ENCODE peak calls at places on chromosomes 1 and 21, in six cellular contexts. K, A, D, P, R and V are unnamed samples.

GRCh38 chr1:98306517-98307089 is 354.9 kb upstream of the SNX7 start:
- DNase-seq in K (no peak), A (no peak), D (no peak), P (no peak), R (no peak), V (no peak)

GRCh38 chr21:35563885-35564451 is 496.4 kb downstream of the SETD4 start:
- DNase-seq in K (peak; percentile 96), A (peak; percentile 98), D (no peak), P (no peak), R (no peak), V (peak; percentile 96)

GRCh38 chr21:17451364-17451869 is 61.4 kb upstream of the CXADR start:
- DNase-seq in K (peak; percentile 83), A (peak; percentile 89), D (no peak), P (no peak), R (no peak), V (peak; percentile 80)

GRCh38 chr1:203995228-203995627 is 77.7 kb upstream of the SOX13 start:
- DNase-seq in K (peak; percentile 69), A (no peak), D (no peak), P (no peak), R (no peak), V (no peak)

GRCh38 chr1:21913763-21914162 is 23.3 kb downstream of the HSPG2 start:
- DNase-seq in K (no peak), A (no peak), D (no peak), P (no peak), R (no peak), V (no peak)

GRCh38 chr1:24993871-24994270 is 63.8 kb upstream of the RUNX3 start:
- DNase-seq in K (no peak), A (no peak), D (no peak), P (no peak), R (no peak), V (no peak)

GRCh38 chr1:77900687-77901293 is 12.4 kb downstream of the NEXN start:
- DNase-seq in K (peak; percentile 77), A (peak; percentile 75), D (no peak), P (peak; percentile 61), R (no peak), V (peak; percentile 87)

GRCh38 chr1:19695772-19696171 is 31.1 kb downstream of the HTR6 start:
- DNase-seq in K (no peak), A (no peak), D (no peak), P (no peak), R (no peak), V (no peak)

GRCh38 chr1:200038987-200039848 is 11.7 kb downstream of the NR5A2 start:
- DNase-seq in K (no peak), A (no peak), D (peak; percentile 81), P (peak; percentile 31), R (no peak), V (no peak)

GRCh38 chr1:221868894-221869293 is 127.0 kb upstream of the DUSP10 start:
- DNase-seq in K (peak; percentile 70), A (peak; percentile 83), D (no peak), P (no peak), R (no peak), V (peak; percentile 75)

GRCh38 chr1:206114692-206115430 is 2.3 kb downstream of the AVPR1B start:
- DNase-seq in K (peak; percentile 12), A (no peak), D (no peak), P (no peak), R (no peak), V (no peak)

GRCh38 chr1:45569962-45570581 is 13.8 kb upstream of the NASP start:
- DNase-seq in K (peak; percentile 87), A (peak; percentile 80), D (peak; percentile 70), P (peak; percentile 77), R (no peak), V (peak; percentile 89)

GRCh38 chr1:111958911-111959310 is 30.6 kb downstream of the KCND3 start:
- DNase-seq in K (no peak), A (no peak), D (no peak), P (no peak), R (no peak), V (no peak)

GRCh38 chr21:46022551-46023107 is 41.1 kb downstream of the COL6A1 start:
- DNase-seq in K (no peak), A (no peak), D (no peak), P (no peak), R (no peak), V (no peak)

GRCh38 chr1:201430790-201431189 is 9.3 kb upstream of the TNNI1 start:
- DNase-seq in K (no peak), A (no peak), D (no peak), P (no peak), R (no peak), V (no peak)

GRCh38 chr1:172322219-172323061 is 98.0 kb upstream of the C1orf105 start:
- DNase-seq in K (peak; percentile 93), A (peak; percentile 88), D (no peak), P (no peak), R (peak; percentile 62), V (peak; percentile 95)

GRCh38 chr1:170620164-170620563 is 43.8 kb upstream of the PRRX1 start:
- DNase-seq in K (peak; percentile 40), A (no peak), D (no peak), P (no peak), R (no peak), V (no peak)

GRCh38 chr1:204447736-204448135 is 36.1 kb upstream of the PPP1R15B start:
- DNase-seq in K (no peak), A (no peak), D (no peak), P (no peak), R (no peak), V (no peak)

GRCh38 chr1:209774592-209774991 is 9.8 kb downstream of the C1orf74 start:
- DNase-seq in K (no peak), A (no peak), D (no peak), P (peak; percentile 44), R (no peak), V (no peak)

GRCh38 chr1:9126511-9126910 is 2.4 kb downstream of the GPR157 start:
- DNase-seq in K (no peak), A (no peak), D (no peak), P (no peak), R (no peak), V (no peak)

GRCh38 chr1:59432531-59433439 is 135.9 kb downstream of the FGGY start:
- DNase-seq in K (no peak), A (no peak), D (no peak), P (no peak), R (peak; percentile 80), V (no peak)

GRCh38 chr1:223700388-223700918 is 11.9 kb upstream of the CAPN2 start:
- DNase-seq in K (peak; percentile 60), A (peak; percentile 48), D (no peak), P (no peak), R (no peak), V (peak; percentile 68)

GRCh38 chr1:168485048-168485447 is 58.7 kb downstream of the XCL2 start:
- DNase-seq in K (peak; percentile 78), A (no peak), D (no peak), P (no peak), R (no peak), V (peak; percentile 43)

GRCh38 chr1:36821386-36821785 is 212.9 kb downstream of the GRIK3 start:
- DNase-seq in K (no peak), A (no peak), D (peak; percentile 26), P (no peak), R (no peak), V (no peak)

GRCh38 chr1:211613108-211613947 is 34.4 kb upstream of the SLC30A1 start:
- DNase-seq in K (peak; percentile 96), A (peak; percentile 96), D (peak; percentile 71), P (no peak), R (peak; percentile 43), V (peak; percentile 96)

GRCh38 chr21:25568230-25568629 is 39.1 kb downstream of the MRPL39 start:
- DNase-seq in K (peak; percentile 83), A (peak; percentile 82), D (no peak), P (no peak), R (no peak), V (peak; percentile 86)

DNA sequence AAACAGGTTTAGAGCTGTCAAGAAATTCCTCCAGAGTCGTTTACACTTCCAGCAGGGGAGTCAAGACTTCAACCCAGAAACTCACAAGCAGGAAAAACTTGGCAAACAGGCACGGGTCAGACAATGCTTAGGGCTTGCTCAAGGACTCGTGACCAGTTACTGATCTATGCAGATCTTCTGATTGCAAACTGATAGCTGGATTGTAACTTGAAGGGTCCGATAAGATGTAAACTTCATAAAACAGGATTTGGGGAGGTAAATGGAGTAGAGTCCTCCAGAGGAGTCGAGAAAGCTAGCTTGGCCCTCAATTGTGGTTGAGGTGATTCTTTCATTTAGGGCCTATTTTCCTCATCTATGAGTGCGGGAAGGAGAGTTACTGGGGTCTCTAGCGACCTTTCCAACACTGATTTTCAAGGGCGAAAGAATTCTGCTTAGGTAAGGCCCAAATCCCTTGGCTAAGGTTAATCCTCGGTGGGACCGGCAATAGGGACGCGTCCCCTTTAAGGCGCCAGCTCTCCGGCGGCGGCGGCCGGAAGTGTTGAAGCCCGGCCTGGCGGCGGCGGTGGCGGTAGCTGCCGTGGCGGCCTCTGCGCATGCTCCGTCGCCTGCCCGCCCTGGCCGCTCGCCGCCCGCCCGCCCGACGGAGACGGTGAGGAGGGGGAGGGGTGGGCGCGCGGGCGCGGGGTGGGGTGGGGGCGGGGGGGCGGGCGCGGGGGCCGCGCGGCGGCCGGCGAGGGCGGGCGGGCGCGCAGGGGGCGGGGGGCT is at the start of gene GMEB1:
- DNase-seq in K (peak; percentile 85), A (peak; percentile 85), D (peak; percentile 89), P (peak; percentile 93), R (no peak), V (peak; percentile 89)
- TF ChIP-seq CTCF in K (no peak), A (no peak), D (no peak), P (no peak), R (no peak), V (no peak)

DNA sequence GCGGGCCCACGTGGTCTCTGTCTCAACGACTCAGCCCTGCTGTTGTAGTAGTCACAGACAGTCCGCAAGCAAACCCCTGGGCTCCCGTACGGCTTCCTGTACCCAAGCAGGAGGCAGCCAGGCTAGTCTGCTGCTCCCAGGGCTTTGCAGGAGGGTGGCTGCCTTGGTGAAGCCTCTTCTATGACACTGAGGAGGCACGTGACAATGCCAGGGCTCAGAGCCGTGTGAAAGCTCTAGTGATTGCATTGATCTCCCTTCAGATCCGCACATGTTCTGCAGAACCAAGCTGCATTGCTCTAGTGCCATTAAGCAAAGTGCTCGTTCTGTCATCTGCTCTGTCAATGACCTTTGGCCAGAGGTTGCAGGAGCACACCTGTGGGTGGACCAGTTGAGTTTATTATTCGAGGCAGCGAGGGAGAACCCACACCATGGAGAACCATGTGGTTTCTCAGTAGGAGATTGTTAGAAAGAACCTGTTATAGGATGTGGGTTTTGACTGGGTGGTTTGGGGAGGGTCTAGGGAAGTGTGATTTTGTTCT is 18.0 kb downstream of the UMODL1 start:
- DNase-seq in K (no peak), A (no peak), D (peak; percentile 64), P (no peak), R (no peak), V (no peak)
- H3K4me3 ChIP-seq in K (no peak overlapping the region), A (no peak overlapping the region), D (no peak overlapping the region), P (no peak overlapping the region), R (no peak overlapping the region), V (no peak overlapping the region)

GRCh38 chr1:89547563-89548485 is 23.2 kb downstream of the LRRC8B start:
- DNase-seq in K (peak; percentile 78), A (peak; percentile 88), D (no peak), P (no peak), R (no peak), V (peak; percentile 62)
- TF ChIP-seq CTCF in K (no peak), A (no peak), D (no peak), P (no peak), R (no peak), V (no peak)

DNA sequence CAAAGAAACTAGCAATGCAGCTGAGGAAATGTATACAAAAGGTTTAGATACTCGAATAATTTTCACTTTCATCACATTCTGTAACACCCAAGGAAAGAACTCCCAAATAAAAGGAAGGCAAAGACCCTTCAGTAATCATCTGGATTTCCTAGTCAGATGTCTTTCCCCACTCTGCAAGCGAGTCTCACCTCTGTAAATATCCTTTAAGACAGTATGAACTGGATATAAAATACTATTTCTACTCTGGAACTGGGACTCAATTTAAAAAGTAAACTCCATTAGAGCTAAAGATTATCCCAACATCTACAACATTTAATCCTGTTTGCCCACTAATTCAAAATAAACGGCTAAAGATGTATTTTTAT is 27.0 kb downstream of the C2CD2 start:
- DNase-seq in K (no peak), A (no peak), D (no peak), P (no peak), R (no peak), V (no peak)
- H3K4me3 ChIP-seq in K (peak overlapping the region; percentile 19), A (peak overlapping the region; percentile 56), D (peak overlapping the region; percentile 47), P (peak overlapping the region; percentile 70), R (no peak overlapping the region), V (no peak overlapping the region)